ENCODE peak calls at places on chromosomes 4 and X, in seven cellular contexts. T is foreskin fibroblast, O is Caco-2, F is cardiac fibroblast, L is neural progenitor cell, C is AG09319, H is mammary epithelial cell. J is an unnamed sample.

GRCh38 chrX:51496501-51497291 is at the start of gene NUDT11:
- DNase-seq in C (peak), O (no peak), H (peak), L (peak), T (peak), F (peak), J (peak)

GRCh38 chr4:120692964-120693363 is 229.6 kb downstream of the PRDM5 start:
- DNase-seq in F (peak), C (peak), H (peak), T (peak), L (no peak), O (peak), J (no peak)

GRCh38 chr4:79255793-79256192 is 70.1 kb downstream of the NAA11 start:
- DNase-seq in H (no peak), T (no peak), L (peak), O (no peak), F (no peak), C (no peak), J (no peak)

GRCh38 chr4:188117631-188118030 is 8.2 kb upstream of the TRIML2 start:
- DNase-seq in O (no peak), F (no peak), T (no peak), H (no peak), C (no peak), L (no peak), J (no peak)

GRCh38 chr4:183355405-183355804 is 33.2 kb upstream of the CLDN24 start:
- DNase-seq in F (peak), C (no peak), L (no peak), O (no peak), T (peak), H (peak), J (no peak)

GRCh38 chrX:40199704-40200103 is 101.9 kb upstream of the BCOR start:
- DNase-seq in C (no peak), F (no peak), H (no peak), O (no peak), L (no peak), T (peak), J (no peak)

GRCh38 chr4:33467291-33467690 is 2747.1 kb downstream of the PCDH7 start:
- DNase-seq in H (no peak), F (no peak), O (peak), C (no peak), T (no peak), L (no peak), J (no peak)

GRCh38 chr4:170278481-170278880 is 188.7 kb upstream of the AADAT start:
- DNase-seq in T (no peak), O (no peak), F (no peak), H (no peak), L (no peak), C (no peak), J (no peak)

GRCh38 chr4:6473264-6474052 is 1.0 kb upstream of the PPP2R2C start:
- DNase-seq in T (no peak), L (no peak), C (no peak), O (no peak), H (no peak), F (no peak), J (no peak)

GRCh38 chrX:10045327-10046000 is 78.3 kb downstream of the CLDN34 start:
- DNase-seq in L (no peak), O (no peak), F (no peak), H (no peak), C (no peak), T (no peak), J (no peak)

GRCh38 chr4:7052923-7053715 is 9.9 kb downstream of the TADA2B start:
- DNase-seq in H (no peak), T (no peak), L (no peak), C (no peak), F (no peak), O (no peak), J (no peak)

GRCh38 chr4:158604369-158604768 is 67.3 kb downstream of the C4orf46 start:
- DNase-seq in T (no peak), F (no peak), O (no peak), H (no peak), L (no peak), C (no peak), J (no peak)

GRCh38 chrX:53422091-53422914 is at the start of the genes RIBC1 and SMC1A:
- DNase-seq in L (peak), C (peak), H (peak), F (peak), T (peak), O (peak), J (peak)
- TF ChIP-seq CTCF in L (no peak), C (no peak), H (no peak), F (no peak), T (no peak), O (no peak), J (no peak)

DNA sequence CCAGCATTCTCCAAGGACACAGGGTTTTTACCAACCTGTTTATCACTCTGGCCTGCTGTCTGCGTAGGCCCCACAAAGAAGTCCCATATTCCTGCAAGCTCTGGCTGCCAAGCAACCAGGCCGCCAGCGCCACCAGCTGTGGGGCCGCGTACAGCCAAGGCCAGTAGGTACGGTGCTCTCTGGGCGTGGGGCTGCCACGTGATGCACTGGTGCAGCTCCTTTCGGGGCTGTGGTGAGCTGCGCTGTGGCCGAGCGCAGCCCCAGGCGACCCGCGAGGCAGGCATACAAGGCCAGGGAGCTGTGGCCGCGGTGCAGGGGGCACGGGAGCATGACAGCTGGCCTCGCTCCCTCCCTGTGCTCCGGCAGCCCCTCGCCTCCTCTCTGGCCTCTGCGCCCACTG is 22.2 kb downstream of the LUZP4 start:
- DNase-seq in T (no peak), F (no peak), L (peak), H (no peak), C (no peak), O (no peak), J (peak)
- TF ChIP-seq CTCF in T (no peak), F (no peak), L (peak), H (no peak), C (no peak), O (no peak), J (peak)

GRCh38 chr4:2418652-2419571 is at the start of gene CFAP99:
- DNase-seq in O (peak), F (peak), H (peak), L (peak), C (peak), T (peak), J (peak)
- TF ChIP-seq CTCF in O (no peak), F (no peak), H (peak), L (no peak), C (no peak), T (no peak), J (no peak)

DNA sequence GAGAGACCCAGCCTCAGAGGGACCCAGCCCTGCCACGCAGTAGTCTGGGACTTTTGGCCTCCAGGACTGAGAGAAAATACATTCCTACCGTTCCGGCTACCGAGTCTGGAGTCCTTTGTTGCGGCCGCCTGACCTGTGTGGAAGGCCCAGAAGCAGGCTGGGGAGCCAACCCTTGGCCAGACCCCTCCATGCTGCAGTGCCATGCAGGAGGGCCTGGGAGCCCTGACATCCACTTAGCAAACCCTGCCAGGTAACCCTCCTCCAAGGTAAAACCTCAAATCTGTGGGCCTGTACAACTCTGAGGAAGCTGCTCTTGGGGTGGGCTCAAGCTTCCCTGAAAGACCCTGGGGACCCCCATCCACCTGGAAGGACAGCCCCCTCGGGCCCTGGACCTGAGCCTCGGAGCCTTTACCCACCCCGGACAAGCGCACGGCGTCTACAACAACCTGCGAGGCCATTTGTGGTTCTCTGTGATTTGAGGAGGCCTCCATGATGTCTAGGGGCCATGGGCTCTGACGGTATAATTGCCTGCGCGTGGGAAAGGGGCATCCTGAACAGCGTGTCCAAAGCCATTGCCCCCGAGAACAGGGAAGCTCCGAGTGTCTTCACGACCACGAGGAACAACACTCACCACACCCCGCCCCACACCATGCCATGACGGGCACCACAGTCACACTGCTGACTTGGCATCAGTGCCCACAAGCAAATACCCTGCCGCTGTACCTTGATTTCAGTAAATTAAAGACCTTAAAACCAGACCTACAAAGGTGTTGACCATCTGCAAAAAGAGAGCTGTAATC is 58.7 kb downstream of the ZFYVE28 start:
- DNase-seq in F (no peak), C (no peak), O (no peak), H (no peak), L (no peak), T (no peak), J (no peak)
- TF ChIP-seq CTCF in F (no peak), C (no peak), O (no peak), H (no peak), L (no peak), T (no peak), J (no peak)

GRCh38 chrX:132481449-132481848 is 7.4 kb downstream of the MBNL3 start:
- DNase-seq in T (no peak), O (no peak), H (no peak), C (no peak), L (no peak), F (no peak), J (no peak)

GRCh38 chrX:132480581-132481203 is 8.1 kb downstream of the MBNL3 start:
- DNase-seq in C (peak), H (peak), O (no peak), L (no peak), T (peak), F (peak), J (peak)

GRCh38 chrX:132483951-132484350 is 4.9 kb downstream of the MBNL3 start:
- DNase-seq in T (no peak), O (no peak), L (no peak), H (no peak), F (no peak), C (no peak), J (no peak)

GRCh38 chrX:132482632-132483031 is 6.2 kb downstream of the MBNL3 start:
- DNase-seq in H (no peak), T (no peak), F (no peak), L (no peak), C (no peak), O (no peak), J (no peak)

GRCh38 chrX:132483523-132483922 is 5.3 kb downstream of the MBNL3 start:
- DNase-seq in F (no peak), H (no peak), L (no peak), C (no peak), T (no peak), O (no peak), J (no peak)
- TF ChIP-seq CTCF in F (no peak), H (no peak), L (no peak), C (no peak), T (no peak), O (no peak), J (no peak)

GRCh38 chrX:124493984-124494383 is 147.6 kb downstream of the SH2D1A start:
- DNase-seq in L (no peak), C (no peak), H (no peak), T (no peak), O (no peak), F (no peak), J (no peak)
- TF ChIP-seq CTCF in L (no peak), C (no peak), H (no peak), T (no peak), O (no peak), F (no peak), J (no peak)

GRCh38 chrX:47597222-47597621 is 15.0 kb downstream of the TIMP1 start:
- DNase-seq in H (no peak), T (no peak), O (no peak), F (no peak), L (no peak), C (no peak), J (no peak)
- TF ChIP-seq CTCF in H (no peak), T (no peak), O (no peak), F (no peak), L (no peak), C (no peak), J (no peak)

DNA sequence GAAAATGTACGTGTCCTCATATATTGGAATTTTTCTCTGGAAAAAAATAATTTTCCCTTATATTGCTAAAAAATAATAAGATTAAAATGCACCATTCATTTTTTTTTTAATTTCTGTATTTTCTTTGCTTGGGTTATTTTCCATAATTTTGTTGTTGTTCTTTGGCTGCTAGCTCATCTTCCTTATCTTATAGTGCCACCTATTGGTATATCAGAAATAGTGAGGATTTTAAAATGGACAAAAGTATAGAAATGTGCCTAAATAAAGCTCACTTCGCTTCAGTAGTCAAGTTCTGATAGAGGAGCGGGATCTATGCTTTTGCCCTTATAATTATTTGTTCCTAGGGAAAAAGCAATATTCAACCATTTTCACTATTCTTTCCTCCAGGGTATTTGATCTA is 134.8 kb downstream of the NAP1L3 start:
- DNase-seq in F (peak), H (no peak), O (no peak), L (no peak), T (no peak), C (no peak), J (no peak)
- TF ChIP-seq CTCF in F (no peak), H (peak), O (no peak), L (peak), T (no peak), C (peak), J (peak)